ENCODE peak calls at places on chromosome 16, in eight cellular contexts. N, W, H, E, Z, B, K and D are unnamed samples.

GRCh38 chr16:23081675-23082119 is 67.6 kb downstream of the USP31 start:
- DNase-seq in E (no peak), N (no peak), K (no peak), H (no peak), B (no peak), Z (no peak), W (peak), D (no peak)

GRCh38 chr16:84355149-84355548 is 13.2 kb upstream of the ATP2C2 start:
- DNase-seq in W (no peak), H (no peak), Z (no peak), B (no peak), N (no peak), K (no peak), E (no peak), D (no peak)

GRCh38 chr16:68406458-68407041 is 41.8 kb downstream of the SMPD3 start:
- DNase-seq in Z (no peak), E (no peak), B (no peak), W (peak), H (no peak), N (no peak), K (peak), D (no peak)

GRCh38 chr16:23359092-23359760 is 57.1 kb downstream of the SCNN1B start:
- DNase-seq in Z (no peak), N (no peak), W (peak), B (no peak), K (no peak), H (no peak), E (no peak), D (no peak)

GRCh38 chr16:73143681-73144370 is 95.9 kb upstream of the ZFHX3 start:
- DNase-seq in K (no peak), Z (no peak), E (no peak), H (no peak), W (no peak), N (no peak), B (no peak), D (no peak)

GRCh38 chr16:48434653-48435318 is 49.6 kb upstream of the SIAH1 start:
- DNase-seq in H (no peak), E (no peak), Z (peak), B (no peak), W (peak), K (no peak), N (no peak), D (no peak)

GRCh38 chr16:46801428-46802049 is 29.4 kb downstream of the C16orf87 start:
- DNase-seq in N (no peak), W (peak), B (no peak), E (no peak), H (no peak), Z (no peak), K (no peak), D (no peak)

GRCh38 chr16:65125871-65126270 is 4.0 kb upstream of the CDH11 start:
- DNase-seq in B (no peak), H (no peak), W (peak), N (no peak), E (peak), Z (no peak), K (no peak), D (no peak)

GRCh38 chr16:11076259-11077018 is 132.1 kb downstream of the CLEC16A start:
- DNase-seq in E (no peak), N (no peak), W (peak), K (no peak), B (no peak), H (no peak), Z (no peak), D (no peak)

GRCh38 chr16:27867122-27868110 is 196.1 kb downstream of the GSG1L start:
- DNase-seq in B (peak), H (peak), W (peak), Z (peak), K (peak), E (no peak), N (no peak), D (peak)

GRCh38 chr16:46896314-46896968 is 12.3 kb downstream of the GPT2 start:
- DNase-seq in Z (peak), H (no peak), K (no peak), E (peak), W (peak), B (no peak), N (no peak), D (no peak)

GRCh38 chr16:47872228-47872627 is 283.6 kb downstream of the ABCC12 start:
- DNase-seq in N (no peak), K (no peak), B (no peak), Z (no peak), H (no peak), W (no peak), E (no peak), D (no peak)

GRCh38 chr16:84404936-84405640 is 36.8 kb downstream of the ATP2C2 start:
- DNase-seq in K (no peak), W (no peak), B (no peak), Z (no peak), N (no peak), H (no peak), E (no peak), D (no peak)

GRCh38 chr16:11742041-11742535 is 569 bp downstream of the TXNDC11 start:
- DNase-seq in K (no peak), E (peak), H (peak), Z (peak), W (no peak), B (peak), N (peak), D (peak)

GRCh38 chr16:70715113-70715711 is 29.4 kb upstream of the MTSS2 start:
- DNase-seq in H (peak), N (peak), Z (peak), W (peak), K (peak), B (no peak), E (peak), D (peak)

GRCh38 chr16:30660424-30661251 is 2.4 kb downstream of the FBRS start:
- DNase-seq in W (peak), E (no peak), B (peak), K (no peak), H (no peak), N (no peak), Z (no peak), D (no peak)

GRCh38 chr16:50270510-50271147 is 4.3 kb downstream of the ADCY7 start:
- DNase-seq in Z (no peak), K (no peak), B (peak), E (no peak), W (no peak), H (no peak), N (no peak), D (no peak)

GRCh38 chr16:10971560-10971961 is 27.2 kb downstream of the CLEC16A start:
- DNase-seq in K (peak), E (peak), Z (peak), H (no peak), N (peak), W (peak), B (no peak), D (no peak)

GRCh38 chr16:5000573-5001001 is 33.1 kb downstream of the NAGPA start:
- DNase-seq in Z (peak), B (no peak), W (no peak), E (no peak), N (no peak), H (no peak), K (no peak), D (no peak)

GRCh38 chr16:921321-921905 is 49.4 kb downstream of the LMF1 start:
- DNase-seq in K (no peak), N (no peak), W (no peak), B (no peak), E (no peak), Z (no peak), H (no peak), D (no peak)

GRCh38 chr16:82639666-82640336 is 13.0 kb downstream of the CDH13 start:
- DNase-seq in Z (peak), K (no peak), W (peak), H (peak), E (no peak), B (peak), N (no peak), D (peak)

GRCh38 chr16:46715769-46716305 is 26.4 kb downstream of the ORC6 start:
- DNase-seq in Z (peak), E (no peak), K (no peak), N (no peak), W (no peak), H (no peak), B (no peak), D (no peak)

GRCh38 chr16:75566889-75567255 is 693 bp downstream of the GABARAPL2 start:
- DNase-seq in K (no peak), Z (no peak), B (no peak), H (peak), W (no peak), E (no peak), N (no peak), D (no peak)

GRCh38 chr16:56950881-56951771 is 10.6 kb upstream of the CETP start:
- DNase-seq in H (peak), K (peak), Z (peak), W (peak), N (no peak), B (peak), E (peak), D (peak)

GRCh38 chr16:75860654-75861053 is 134.4 kb upstream of the CPHXL start:
- DNase-seq in E (no peak), B (no peak), H (no peak), K (no peak), N (no peak), W (no peak), Z (no peak), D (no peak)

GRCh38 chr16:65832269-65832668 is 534.2 kb upstream of the CDH5 start:
- DNase-seq in K (no peak), W (no peak), E (no peak), Z (no peak), N (no peak), H (no peak), B (no peak), D (no peak)

GRCh38 chr16:49526966-49527365 is 153.4 kb downstream of the C16orf78 start:
- DNase-seq in E (no peak), N (no peak), B (no peak), Z (no peak), H (no peak), K (no peak), W (no peak), D (no peak)

GRCh38 chr16:47037396-47037745 is 63.9 kb upstream of the DNAJA2 start:
- DNase-seq in E (peak), K (no peak), B (no peak), H (peak), Z (peak), W (no peak), N (no peak), D (peak)

GRCh38 chr16:31127182-31127581 is 8.3 kb downstream of the PRSS8 start:
- DNase-seq in H (no peak), B (no peak), N (no peak), E (no peak), K (no peak), Z (no peak), W (no peak), D (no peak)

GRCh38 chr16:56603589-56603988 is 4.8 kb upstream of the MT2A start:
- DNase-seq in N (no peak), H (peak), W (peak), B (no peak), Z (peak), K (peak), E (no peak), D (peak)

GRCh38 chr16:10949424-10949970 is 5.1 kb downstream of the CLEC16A start:
- DNase-seq in B (no peak), Z (no peak), E (no peak), W (no peak), H (no peak), K (no peak), N (no peak), D (no peak)

GRCh38 chr16:63289834-63290460 is 1253.7 kb upstream of the CDH8 start:
- DNase-seq in B (no peak), E (no peak), H (peak), Z (peak), W (no peak), N (no peak), K (no peak), D (peak)

GRCh38 chr16:46968063-46968435 is 5.4 kb downstream of the DNAJA2 start:
- DNase-seq in K (no peak), B (no peak), E (no peak), Z (no peak), W (no peak), N (no peak), H (no peak), D (no peak)

DNA sequence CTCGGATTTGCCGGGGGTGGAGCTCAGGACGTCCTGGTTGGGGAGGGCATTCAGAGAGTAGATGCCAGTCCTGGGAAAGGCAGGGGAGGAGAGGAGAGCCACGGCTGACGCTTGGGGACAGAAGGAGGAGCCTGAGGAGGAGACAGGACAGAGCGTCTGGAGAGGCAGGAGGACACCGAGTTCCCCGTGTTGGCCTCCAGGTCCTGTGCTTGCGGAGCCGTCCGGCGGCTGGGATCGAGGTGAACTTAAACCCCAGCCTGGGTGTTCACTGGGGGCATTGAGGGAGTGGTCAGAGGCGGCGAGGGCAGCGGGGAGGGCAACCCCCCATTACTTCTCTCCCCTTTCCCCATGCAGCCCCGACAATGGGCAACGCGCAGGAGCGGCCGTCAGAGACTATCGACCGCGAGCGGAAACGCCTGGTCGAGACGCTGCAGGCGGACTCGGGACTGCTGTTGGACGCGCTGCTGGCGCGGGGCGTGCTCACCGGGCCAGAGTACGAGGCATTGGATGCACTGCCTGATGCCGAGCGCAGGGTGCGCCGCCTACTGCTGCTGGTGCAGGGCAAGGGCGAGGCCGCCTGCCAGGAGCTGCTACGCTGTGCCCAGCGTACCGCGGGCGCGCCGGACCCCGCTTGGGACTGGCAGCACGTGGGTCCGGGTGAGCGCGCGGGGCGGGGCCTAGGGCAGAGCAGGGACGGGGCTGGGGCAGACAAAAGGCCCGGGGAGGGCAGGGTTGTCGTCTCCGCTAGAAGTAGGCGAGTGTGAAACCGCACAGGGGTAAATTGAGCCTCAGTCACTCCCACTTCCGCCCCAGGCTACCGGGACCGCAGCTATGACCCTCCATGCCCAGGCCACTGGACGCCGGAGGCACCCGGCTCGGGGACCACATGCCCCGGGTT is 3.7 kb downstream of the NOL3 start:
- DNase-seq in E (peak), N (peak), Z (peak), W (peak), H (peak), K (peak), B (peak), D (peak)
- TF ChIP-seq POLR2A in E (no peak), N (peak), Z (peak), W (no peak), H (peak), K (peak), B (peak), D (no peak)

DNA sequence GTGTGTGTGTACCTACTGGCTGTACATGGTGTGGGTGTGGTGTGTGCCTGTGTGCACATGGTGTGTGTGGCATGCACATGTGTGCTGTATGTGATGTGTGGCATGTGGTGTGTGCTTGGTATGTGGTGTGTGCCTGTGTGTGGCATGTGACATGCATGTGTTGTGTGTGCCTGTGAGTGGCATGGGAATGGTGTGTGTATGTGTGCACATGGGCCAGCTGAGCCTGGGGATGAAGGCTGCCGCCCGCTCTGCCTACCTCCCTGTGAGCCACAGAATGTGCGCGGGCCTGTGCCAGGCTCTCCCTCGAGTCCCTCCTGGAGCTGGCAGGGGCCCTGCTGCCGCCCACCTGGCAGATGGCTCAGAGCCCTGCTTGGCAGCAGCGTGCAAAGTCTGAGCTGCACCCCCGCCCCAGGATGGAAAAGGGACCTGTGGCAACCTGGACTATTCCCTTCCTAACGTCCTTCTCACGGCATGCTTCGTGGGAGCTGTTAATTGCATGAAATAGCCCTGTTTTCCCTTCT is 9.3 kb downstream of the PRSS27 start:
- DNase-seq in B (no peak), N (no peak), E (no peak), H (no peak), K (no peak), Z (no peak), W (no peak), D (no peak)
- TF ChIP-seq POLR2A in B (no peak), N (no peak), E (no peak), H (no peak), K (no peak), Z (no peak), W (no peak), D (no peak)

GRCh38 chr16:3135120-3135715 is 389 bp downstream of the ZNF213 start:
- DNase-seq in H (no peak), N (no peak), Z (no peak), E (no peak), W (no peak), B (no peak), K (no peak), D (no peak)
- TF ChIP-seq POLR2A in H (no peak), N (no peak), Z (no peak), E (no peak), W (no peak), B (no peak), K (no peak), D (no peak)

GRCh38 chr16:85668676-85669424 is 19.9 kb downstream of the GINS2 start:
- DNase-seq in B (no peak), K (no peak), W (no peak), E (no peak), Z (no peak), N (no peak), H (no peak), D (no peak)

GRCh38 chr16:85665929-85666328 is 22.8 kb downstream of the GINS2 start:
- DNase-seq in B (peak), E (no peak), N (no peak), W (no peak), Z (peak), K (no peak), H (no peak), D (no peak)

GRCh38 chr16:85667841-85668413 is 20.8 kb downstream of the GINS2 start:
- DNase-seq in Z (no peak), W (no peak), N (no peak), H (no peak), K (no peak), B (peak), E (no peak), D (no peak)

GRCh38 chr16:85665373-85665740 is 23.4 kb downstream of the GINS2 start:
- DNase-seq in N (no peak), H (no peak), E (no peak), B (no peak), Z (peak), K (no peak), W (no peak), D (no peak)

GRCh38 chr16:85667261-85667660 is 21.5 kb downstream of the GINS2 start:
- DNase-seq in W (no peak), K (no peak), N (no peak), H (no peak), B (no peak), Z (no peak), E (no peak), D (no peak)
- TF ChIP-seq POLR2A in W (no peak), K (no peak), N (no peak), H (no peak), B (no peak), Z (no peak), E (no peak), D (no peak)